ENCODE peak calls at places on chromosomes 11 and 22, in six cellular contexts. D is A673, B is right lobe of liver, F is kidney, Y is IMR-90, J is fibroblast of lung. H is an unnamed sample.
A peak's percentile ranks its signal among the peaks of the same experiment; 100 is the strongest.

GRCh38 chr11:1203505-1204271 is 19.2 kb upstream of the MUC5B start:
- DNase-seq in D (no peak), F (peak; percentile 77), B (peak; percentile 17), J (no peak), Y (no peak), H (peak; percentile 57)

GRCh38 chr22:41619979-41620645 is 731 bp downstream of the DESI1 start:
- DNase-seq in Y (no peak), B (peak; percentile 64), D (peak; percentile 42), J (no peak), F (peak; percentile 84), H (no peak)

GRCh38 chr11:76266269-76266668 is 60.0 kb upstream of the WNT11 start:
- DNase-seq in Y (peak; percentile 79), J (peak; percentile 80), F (no peak), D (no peak), B (no peak), H (no peak)

GRCh38 chr11:122727101-122727929 is 71.8 kb downstream of the UBASH3B start:
- DNase-seq in F (no peak), D (peak; percentile 51), Y (no peak), J (no peak), B (no peak), H (no peak)

GRCh38 chr11:128334311-128335044 is 252.9 kb downstream of the ETS1 start:
- DNase-seq in J (peak; percentile 18), B (peak; percentile 83), F (peak; percentile 83), D (no peak), Y (no peak), H (no peak)

GRCh38 chr11:113675003-113675471 is 31.1 kb downstream of the TMPRSS5 start:
- DNase-seq in Y (peak; percentile 88), J (peak; percentile 99), B (no peak), F (no peak), D (no peak), H (no peak)

GRCh38 chr22:38415046-38415445 is 40.0 kb downstream of the KCNJ4 start:
- DNase-seq in J (no peak), B (no peak), Y (no peak), D (no peak), F (peak; percentile 45), H (peak; percentile 37)

GRCh38 chr11:13260196-13260962 is 17.2 kb upstream of the BMAL1 start:
- DNase-seq in D (no peak), Y (no peak), J (peak; percentile 23), F (no peak), B (no peak), H (peak; percentile 89)

GRCh38 chr11:95655544-95655943 is 134.0 kb downstream of the FAM76B start:
- DNase-seq in B (no peak), D (peak; percentile 12), J (no peak), Y (no peak), F (no peak), H (no peak)

GRCh38 chr11:32433249-32434115 is 1.9 kb downstream of the WT1 start:
- DNase-seq in D (no peak), B (no peak), J (no peak), F (no peak), Y (no peak), H (no peak)

GRCh38 chr22:29469755-29470154 is 10.3 kb upstream of the NEFH start:
- DNase-seq in D (no peak), J (no peak), B (no peak), F (no peak), Y (no peak), H (no peak)

GRCh38 chr22:27133951-27134664 is 476.7 kb downstream of the MIAT start:
- DNase-seq in J (peak; percentile 96), B (no peak), D (no peak), F (no peak), Y (peak; percentile 86), H (peak; percentile 79)

GRCh38 chr11:34198523-34198922 is 93.1 kb downstream of the NAT10 start:
- DNase-seq in J (no peak), D (peak; percentile 41), Y (peak; percentile 32), B (no peak), F (no peak), H (no peak)

GRCh38 chr11:75597636-75598035 is 35.6 kb downstream of the SERPINH1 start:
- DNase-seq in F (no peak), J (no peak), D (peak; percentile 61), B (no peak), Y (no peak), H (no peak)

GRCh38 chr11:99952816-99953215 is 734.3 kb upstream of the ARHGAP42 start:
- DNase-seq in D (no peak), F (no peak), J (peak; percentile 39), Y (no peak), B (no peak), H (no peak)

GRCh38 chr11:65225284-65226102 is 36.3 kb upstream of the POLA2 start:
- DNase-seq in F (peak; percentile 87), J (peak; percentile 58), D (peak; percentile 77), Y (peak; percentile 52), B (peak; percentile 84), H (no peak)

GRCh38 chr22:39514373-39514973 is 5.9 kb upstream of the ATF4 start:
- DNase-seq in D (peak; percentile 68), F (peak; percentile 66), B (no peak), J (no peak), Y (peak; percentile 34), H (no peak)

GRCh38 chr11:19938051-19938856 is 222.0 kb downstream of the DBX1 start:
- DNase-seq in J (peak; percentile 55), D (peak; percentile 44), B (no peak), F (no peak), Y (peak; percentile 54), H (no peak)

GRCh38 chr11:66814678-66815077 is 28.6 kb upstream of the RCE1 start:
- DNase-seq in F (no peak), B (no peak), J (no peak), Y (no peak), D (no peak), H (no peak)

GRCh38 chr11:116649268-116649667 is 123.5 kb downstream of the BUD13 start:
- DNase-seq in Y (no peak), F (no peak), J (no peak), D (no peak), B (no peak), H (no peak)

GRCh38 chr22:41968601-41969000 is 642 bp upstream of the SEPTIN3 start:
- DNase-seq in D (peak; percentile 41), B (no peak), F (no peak), Y (peak; percentile 42), J (no peak), H (no peak)

GRCh38 chr22:46012182-46012880 is 35.4 kb upstream of the WNT7B start:
- DNase-seq in D (no peak), J (no peak), Y (no peak), B (peak; percentile 32), F (peak; percentile 74), H (peak; percentile 60)

GRCh38 chr22:46012881-46013281 is 35.9 kb upstream of the WNT7B start:
- DNase-seq in B (peak; percentile 45), J (no peak), F (peak; percentile 85), D (no peak), Y (no peak), H (peak; percentile 43)

GRCh38 chr22:46010177-46010867 is 33.4 kb upstream of the WNT7B start:
- DNase-seq in J (peak; percentile 88), D (no peak), B (peak; percentile 2), Y (peak; percentile 55), F (peak; percentile 89), H (peak; percentile 39)

GRCh38 chr22:46010951-46011626 is 34.1 kb upstream of the WNT7B start:
- DNase-seq in B (peak; percentile 45), F (peak; percentile 95), Y (no peak), J (no peak), D (no peak), H (peak; percentile 59)

DNA sequence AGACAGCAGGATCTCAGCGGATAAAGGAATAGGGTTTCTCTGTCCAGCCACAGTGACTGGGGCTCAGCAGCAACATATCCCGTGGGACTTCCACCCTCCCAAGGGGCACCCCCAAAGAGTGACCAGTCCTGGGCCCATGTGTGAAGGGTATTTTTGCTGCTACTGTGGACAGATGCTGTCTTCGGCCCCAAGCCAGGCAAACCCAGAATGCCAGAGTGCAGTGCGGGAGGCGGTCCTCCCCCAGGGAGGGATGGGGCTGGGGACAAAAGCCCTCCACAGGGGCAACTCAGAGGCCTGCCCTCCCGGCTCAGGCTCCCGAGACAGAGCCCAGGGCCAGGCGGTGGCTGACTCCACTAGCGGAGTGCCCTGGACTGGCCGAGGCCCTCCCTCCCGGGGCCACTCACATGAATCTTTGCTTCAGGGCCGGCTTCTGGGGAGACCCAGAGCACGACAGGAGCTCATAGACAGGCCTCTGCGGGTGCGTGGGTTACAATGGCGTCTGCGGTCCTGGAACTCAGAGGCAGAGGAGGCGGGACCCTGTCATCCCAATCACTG is 34.7 kb upstream of the WNT7B start:
- DNase-seq in B (peak; percentile 22), J (peak; percentile 75), Y (no peak), F (peak; percentile 79), D (no peak), H (no peak)
- H3K27ac ChIP-seq in B (no peak overlapping the region), J (no peak overlapping the region), Y (no peak overlapping the region), F (peak overlapping the region; percentile 88), D (no peak overlapping the region), H (peak overlapping the region; percentile 99)

GRCh38 chr11:22640862-22641261 is 15.2 kb upstream of the FANCF start:
- DNase-seq in Y (no peak), B (no peak), D (no peak), J (no peak), F (no peak), H (no peak)
- H3K4me3 ChIP-seq in Y (no peak overlapping the region), B (no peak overlapping the region), D (no peak overlapping the region), J (no peak overlapping the region), F (no peak overlapping the region), H (no peak overlapping the region)

DNA sequence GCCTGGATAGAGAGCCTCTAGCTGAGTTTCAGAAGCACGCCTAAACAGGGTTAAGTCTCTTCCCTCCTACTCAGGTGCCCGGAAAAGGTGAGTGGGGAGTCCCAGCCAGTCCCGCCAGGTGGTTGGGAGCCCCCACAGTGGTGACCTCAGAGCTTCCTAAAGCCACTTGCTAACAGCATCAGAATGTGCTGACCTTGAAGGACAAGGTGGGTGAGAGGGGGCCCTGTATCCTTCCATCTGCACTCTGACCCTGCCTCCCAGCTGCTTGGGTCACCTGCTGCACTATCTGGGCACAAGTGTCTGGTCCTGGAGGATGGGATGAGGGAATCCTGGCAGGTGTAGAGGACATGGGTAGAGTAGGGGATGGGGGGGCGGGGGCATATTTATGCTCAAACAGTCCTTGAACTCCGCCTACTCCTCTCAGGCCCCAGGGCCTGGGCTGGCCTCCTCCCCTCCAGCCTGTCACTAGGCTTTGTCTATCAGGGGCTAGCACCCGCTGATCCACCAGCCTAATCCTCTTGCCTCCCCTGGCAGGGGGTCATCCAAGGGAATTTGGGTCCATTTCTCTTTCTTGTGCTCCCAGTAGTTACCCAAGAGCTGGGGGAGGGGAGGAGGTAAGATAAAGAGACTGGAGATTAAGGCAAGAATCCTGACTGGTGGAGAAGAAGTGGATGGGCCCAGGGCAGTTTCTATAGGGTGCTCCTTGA is 3.4 kb downstream of the USP2 start:
- DNase-seq in J (no peak), D (no peak), F (peak; percentile 29), B (no peak), Y (no peak), H (no peak)
- H3K4me1 ChIP-seq in J (peaks cover 35% of the 10 kb centered on the region), D (peaks cover 6% of the 10 kb centered on the region), F (peaks cover 42% of the 10 kb centered on the region), B (peaks cover 37% of the 10 kb centered on the region), Y (peaks cover 26% of the 10 kb centered on the region), H (peaks cover 26% of the 10 kb centered on the region)

DNA sequence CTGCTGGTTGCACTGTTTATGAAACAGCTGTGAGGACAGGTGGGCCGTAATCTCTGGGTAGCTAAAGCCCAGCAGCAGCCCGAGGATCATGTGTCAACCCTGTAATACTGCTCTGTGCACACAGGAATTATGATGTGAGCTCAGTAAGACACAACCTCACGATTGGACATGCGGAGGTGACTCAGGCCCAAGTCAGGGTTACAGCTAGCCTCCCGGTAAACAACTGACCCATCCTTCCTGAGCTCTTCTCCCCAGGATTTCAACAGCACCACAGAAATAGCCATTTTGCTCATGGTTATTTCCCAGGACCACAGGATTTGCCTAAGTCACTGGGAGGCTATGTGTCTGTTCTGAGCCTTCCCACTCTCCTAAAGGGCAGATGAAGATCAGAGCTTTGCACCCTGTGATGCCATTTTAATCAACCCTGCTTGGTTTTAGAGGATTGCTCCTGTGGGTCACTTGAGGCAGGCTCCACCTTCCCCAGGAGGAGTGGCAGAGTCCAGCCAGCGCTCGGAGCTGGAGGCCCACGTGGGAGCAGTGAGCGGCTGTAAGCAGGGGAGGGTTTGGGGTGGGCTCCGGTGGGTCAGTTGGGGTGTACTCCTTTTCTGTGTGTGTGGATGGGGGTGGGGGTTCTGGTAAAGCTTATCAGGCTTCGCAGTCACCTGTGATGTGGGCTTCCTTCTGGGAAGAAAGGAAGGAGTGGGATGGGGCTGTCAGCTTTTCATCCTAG is at the start of gene AMPD3:
- DNase-seq in B (no peak), D (no peak), F (no peak), Y (peak; percentile 99), J (peak; percentile 90), H (peak; percentile 83)
- H3K27ac ChIP-seq in B (no peak within 1 kb of the TSS), D (no peak within 1 kb of the TSS), F (peak within 1 kb of the TSS; percentile 38), Y (peak within 1 kb of the TSS; percentile 89), J (peak within 1 kb of the TSS; percentile 82), H (peak within 1 kb of the TSS; percentile 92)

H was measured in RWPE2.